ENCODE peak calls at places on chromosomes 11 and 22, in five cellular contexts. V is GDM1, M is fibroblast of the conjunctiva, O is ovary, Z is ascending aorta. E is an unnamed sample.

GRCh38 chr11:129333873-129334272 is 41.8 kb upstream of the BARX2 start:
- DNase-seq in V (no peak), O (no peak), Z (no peak), M (no peak), E (no peak)

GRCh38 chr11:78300108-78300507 is 111.4 kb downstream of the USP35 start:
- DNase-seq in O (no peak), V (no peak), M (no peak), Z (no peak), E (no peak)

GRCh38 chr11:95716266-95716665 is 73.3 kb downstream of the FAM76B start:
- DNase-seq in M (no peak), Z (no peak), V (no peak), O (no peak), E (no peak)

GRCh38 chr11:45089845-45090499 is 56.5 kb upstream of the PRDM11 start:
- DNase-seq in M (peak; percentile 59), V (peak; percentile 50), Z (no peak), O (no peak), E (no peak)

GRCh38 chr22:25475554-25476022 is 88.9 kb upstream of the GRK3 start:
- DNase-seq in O (no peak), Z (no peak), V (no peak), M (no peak), E (peak; percentile 17)

GRCh38 chr11:5605849-5606248 is 9.4 kb downstream of the TRIM6 start:
- DNase-seq in M (peak; percentile 59), V (no peak), O (no peak), Z (no peak), E (no peak)

GRCh38 chr11:15806217-15806616 is 550.1 kb downstream of the SOX6 start:
- DNase-seq in M (no peak), O (no peak), Z (no peak), V (no peak), E (no peak)

GRCh38 chr11:104301776-104302175 is 137.8 kb upstream of the PDGFD start:
- DNase-seq in O (no peak), V (no peak), M (no peak), Z (no peak), E (no peak)

GRCh38 chr11:61332266-61332822 is 561 bp downstream of the DDB1 start:
- DNase-seq in Z (no peak), V (no peak), O (no peak), M (no peak), E (no peak)

GRCh38 chr11:91459840-91460239 is 764.8 kb upstream of the FAT3 start:
- DNase-seq in Z (no peak), O (no peak), M (no peak), V (no peak), E (no peak)

GRCh38 chr11:102560555-102561011 is 30.0 kb upstream of the MMP7 start:
- DNase-seq in M (peak; percentile 71), V (peak; percentile 43), Z (no peak), O (no peak), E (no peak)

E was measured in DMS 273 treated with DMSO at 0.1 percent for 48 hours.